ENCODE peak calls at places on chromosomes 6 and 20, in ten cellular contexts. Y, B, L, S, T, U, N, V, J and G are unnamed samples.

GRCh38 chr6:119979862-119980261 is 630.3 kb upstream of the MAN1A1 start:
- DNase-seq in Y (no peak), B (no peak), L (no peak), S (no peak), T (no peak), U (no peak), N (peak; percentile 4), V (no peak), J (no peak), G (no peak)

GRCh38 chr6:87407531-87407895 is 259 bp upstream of the CFAP206 start:
- DNase-seq in Y (no peak), B (peak; percentile 25), L (no peak), S (no peak), T (no peak), U (no peak), N (no peak), V (peak; percentile 10), J (no peak), G (no peak)

GRCh38 chr6:27248783-27249182 is 1.3 kb downstream of the PRSS16 start:
- DNase-seq in Y (no peak), B (no peak), L (no peak), S (no peak), T (no peak), U (no peak), N (no peak), V (no peak), J (no peak), G (no peak)

GRCh38 chr20:4681971-4682370 is 39.7 kb upstream of the PRND start:
- DNase-seq in Y (no peak), B (no peak), L (no peak), S (no peak), T (no peak), U (no peak), N (no peak), V (no peak), J (no peak), G (no peak)

GRCh38 chr6:130494745-130495144 is 128.9 kb downstream of the TMEM200A start:
- DNase-seq in Y (no peak), B (no peak), L (no peak), S (no peak), T (no peak), U (no peak), N (no peak), V (no peak), J (no peak), G (no peak)

GRCh38 chr20:3402453-3402852 is 5.0 kb downstream of the DNAAF9 start:
- DNase-seq in Y (no peak), B (no peak), L (no peak), S (no peak), T (no peak), U (no peak), N (no peak), V (no peak), J (no peak), G (no peak)

GRCh38 chr6:136076496-136076895 is 173.6 kb downstream of the MTFR2 start:
- DNase-seq in Y (no peak), B (no peak), L (no peak), S (no peak), T (no peak), U (no peak), N (no peak), V (no peak), J (no peak), G (no peak)

GRCh38 chr20:46011631-46012482 is 3.1 kb downstream of the MMP9 start:
- DNase-seq in Y (no peak), B (no peak), L (peak; percentile 33), S (no peak), T (no peak), U (no peak), N (peak; percentile 57), V (peak; percentile 67), J (peak; percentile 47), G (peak; percentile 61)

GRCh38 chr6:100475554-100476325 is 11.0 kb upstream of the SIM1 start:
- DNase-seq in Y (no peak), B (no peak), L (no peak), S (no peak), T (no peak), U (no peak), N (no peak), V (no peak), J (no peak), G (no peak)

GRCh38 chr20:38833857-38834164 is 28.3 kb downstream of the PPP1R16B start:
- DNase-seq in Y (no peak), B (no peak), L (no peak), S (no peak), T (no peak), U (no peak), N (no peak), V (peak; percentile 46), J (no peak), G (no peak)

GRCh38 chr6:82616386-82617028 is 252.9 kb downstream of the TPBG start:
- DNase-seq in Y (no peak), B (no peak), L (no peak), S (no peak), T (no peak), U (no peak), N (no peak), V (no peak), J (no peak), G (no peak)